ENCODE peak calls at places on chromosomes 2 and 18, in ten cellular contexts. U, J, Q, R, X, P, C, Z, H and V are unnamed samples.

GRCh38 chr2:30709516-30709915 is 97.7 kb downstream of the CAPN13 start:
- DNase-seq in P (no peak), J (no peak), X (no peak), R (no peak), U (no peak), C (no peak), Z (no peak), H (peak; percentile 40), Q (no peak), V (no peak)

GRCh38 chr18:5451130-5451529 is 92.7 kb downstream of the EPB41L3 start:
- DNase-seq in P (no peak), U (no peak), H (no peak), X (no peak), Q (no peak), C (no peak), R (no peak), Z (no peak), J (no peak), V (no peak)

GRCh38 chr2:204315236-204315662 is 230.0 kb upstream of the PARD3B start:
- DNase-seq in J (no peak), U (peak; percentile 84), Z (no peak), R (no peak), Q (no peak), C (no peak), P (no peak), X (no peak), H (no peak), V (no peak)

GRCh38 chr2:138831154-138831553 is 51.0 kb upstream of the NXPH2 start:
- DNase-seq in Z (no peak), X (no peak), P (no peak), R (no peak), Q (no peak), H (no peak), U (no peak), J (no peak), C (no peak), V (no peak)

GRCh38 chr2:101678379-101678778 is 19.1 kb upstream of the MAP4K4 start:
- DNase-seq in J (no peak), P (no peak), Q (no peak), C (no peak), U (peak; percentile 56), X (no peak), Z (no peak), R (no peak), H (no peak), V (no peak)

GRCh38 chr18:56312554-56312953 is 325.8 kb downstream of the TXNL1 start:
- DNase-seq in J (no peak), Z (no peak), C (no peak), H (no peak), R (no peak), U (no peak), X (no peak), Q (no peak), P (no peak), V (no peak)

GRCh38 chr18:8835556-8835955 is 130.2 kb downstream of the MTCL1 start:
- DNase-seq in X (no peak), Z (no peak), Q (no peak), H (no peak), U (peak; percentile 66), P (no peak), J (no peak), R (no peak), C (no peak), V (no peak)

GRCh38 chr2:74373189-74373588 is 6.9 kb downstream of the DCTN1 start:
- DNase-seq in H (peak; percentile 84), C (no peak), X (no peak), P (peak; percentile 70), J (peak; percentile 70), R (peak; percentile 68), U (no peak), Z (no peak), Q (peak; percentile 10), V (no peak)

GRCh38 chr2:8524823-8525222 is 157.0 kb upstream of the ID2 start:
- DNase-seq in H (no peak), Q (no peak), R (no peak), J (no peak), Z (no peak), P (no peak), C (no peak), U (no peak), X (no peak), V (no peak)

GRCh38 chr2:40062381-40062780 is 283.3 kb upstream of the THUMPD2 start:
- DNase-seq in R (no peak), H (no peak), C (no peak), Z (no peak), X (no peak), J (no peak), P (no peak), Q (no peak), U (no peak), V (no peak)

GRCh38 chr2:165009466-165009865 is 54.1 kb upstream of the SLC38A11 start:
- DNase-seq in Z (no peak), J (no peak), X (no peak), H (no peak), P (no peak), Q (no peak), U (peak; percentile 52), R (no peak), C (no peak), V (no peak)

GRCh38 chr18:37247499-37248161 is 318.0 kb downstream of the CELF4 start:
- DNase-seq in Q (no peak), J (no peak), C (no peak), U (no peak), H (no peak), P (no peak), X (no peak), Z (no peak), R (no peak), V (no peak)

GRCh38 chr2:218400930-218401833 is 1.5 kb downstream of the CTDSP1 start:
- DNase-seq in R (no peak), Q (no peak), Z (no peak), X (no peak), P (no peak), H (peak; percentile 81), U (no peak), J (peak; percentile 29), C (no peak), V (no peak)

GRCh38 chr18:28109781-28110460 is 67.0 kb downstream of the CDH2 start:
- DNase-seq in P (no peak), X (no peak), U (peak; percentile 55), C (no peak), R (no peak), H (no peak), Z (no peak), J (no peak), Q (no peak), V (no peak)

GRCh38 chr2:147396890-147397289 is 447.9 kb upstream of the ACVR2A start:
- DNase-seq in J (no peak), C (no peak), U (no peak), X (no peak), H (no peak), Q (no peak), R (no peak), P (no peak), Z (no peak), V (no peak)

GRCh38 chr2:54613794-54614257 is 109.6 kb upstream of the EML6 start:
- DNase-seq in P (no peak), H (no peak), U (peak; percentile 87), Z (no peak), Q (peak; percentile 36), R (peak; percentile 17), C (no peak), X (no peak), J (no peak), V (no peak)

GRCh38 chr2:177550264-177551200 is 158.0 kb downstream of the AGPS start:
- DNase-seq in P (no peak), Z (no peak), Q (no peak), U (no peak), C (no peak), X (no peak), J (no peak), R (no peak), H (no peak), V (no peak)

GRCh38 chr2:226446406-226447001 is 353.1 kb downstream of the IRS1 start:
- DNase-seq in U (peak; percentile 91), P (peak; percentile 7), R (no peak), Q (no peak), X (no peak), J (no peak), H (no peak), C (no peak), Z (no peak), V (no peak)

GRCh38 chr2:46653539-46653938 is 174.2 kb downstream of the TMEM247 start:
- DNase-seq in H (no peak), Z (no peak), P (no peak), J (no peak), R (no peak), U (peak; percentile 93), C (no peak), Q (no peak), X (no peak), V (no peak)
- TF ChIP-seq CTCF in H (no peak), Z (no peak), P (no peak), J (no peak), R (no peak), U (no peak), C (no peak), Q (no peak), X (no peak), V (no peak)

GRCh38 chr2:236576053-236576452 is 6.4 kb downstream of the ACKR3 start:
- DNase-seq in X (no peak), J (no peak), U (peak; percentile 44), Q (no peak), P (no peak), H (no peak), R (no peak), C (no peak), Z (no peak), V (peak; percentile 22)
- TF ChIP-seq CTCF in X (no peak), J (no peak), U (no peak), Q (no peak), P (no peak), H (no peak), R (no peak), C (no peak), Z (no peak), V (peak; percentile 33)

DNA sequence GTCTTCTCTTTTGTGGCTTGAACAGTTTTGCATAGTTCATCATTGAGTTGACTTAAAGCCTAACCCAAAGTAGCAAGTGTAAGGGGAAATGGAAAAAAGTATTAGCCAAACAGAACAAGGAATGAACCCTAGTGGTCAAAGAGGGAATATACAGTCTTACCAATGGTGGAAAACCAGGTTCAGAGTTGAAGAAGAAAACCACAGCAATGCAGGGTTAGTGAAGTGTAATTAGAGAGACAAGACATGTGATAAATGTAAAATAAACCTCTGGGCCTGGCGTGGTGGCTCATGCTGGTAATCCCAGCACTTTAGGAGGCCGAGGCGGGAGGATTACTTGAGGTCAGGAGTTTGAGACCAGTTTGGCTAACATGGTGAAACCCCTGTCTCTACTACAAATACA is 2.4 kb downstream of the TTN start:
- DNase-seq in Z (peak; percentile 12), U (peak; percentile 12), J (no peak), C (no peak), X (no peak), Q (no peak), P (no peak), R (no peak), H (no peak), V (no peak)
- TF ChIP-seq CTCF in Z (no peak), U (peak; percentile 18), J (peak; percentile 66), C (peak; percentile 35), X (peak; percentile 29), Q (peak; percentile 56), P (peak; percentile 54), R (peak; percentile 62), H (peak; percentile 51), V (peak; percentile 62)

DNA sequence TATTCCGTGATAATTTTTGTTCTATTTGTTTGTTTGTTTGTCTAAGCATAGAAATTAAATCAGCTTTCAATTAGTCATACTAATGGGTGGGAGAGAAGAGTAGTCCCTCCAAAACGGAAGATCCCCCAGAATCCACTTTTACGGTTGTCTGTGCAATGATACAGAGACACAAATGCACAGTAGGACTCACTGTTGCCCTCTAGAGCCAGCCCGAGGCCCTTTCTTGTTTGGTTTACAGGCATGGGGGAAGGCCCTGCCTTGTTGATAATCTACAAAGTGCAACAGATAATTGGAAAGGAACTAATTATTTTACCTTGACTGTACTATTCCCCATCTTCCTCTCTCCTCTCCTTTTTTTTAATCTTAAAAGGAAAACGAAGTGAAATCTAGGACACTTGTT is 121.1 kb downstream of the ACOXL start:
- DNase-seq in Z (peak; percentile 36), R (no peak), C (no peak), P (no peak), X (peak; percentile 4), Q (peak; percentile 59), H (no peak), J (no peak), U (peak; percentile 7), V (peak; percentile 43)
- TF ChIP-seq CTCF in Z (peak; percentile 67), R (peak; percentile 7), C (peak; percentile 8), P (peak; percentile 48), X (peak; percentile 55), Q (peak; percentile 50), H (peak; percentile 54), J (peak; percentile 59), U (peak; percentile 39), V (peak; percentile 62)